ENCODE peak calls at places on chromosomes 16 and 17, in eight cellular contexts. F is CD4-positive, alpha-beta memory T cell; Z is astrocyte of the spinal cord; Q is upper lobe of right lung; G is OCI-LY7; P is Panc1; S is aorta; A is fibroblast of lung. V is an unnamed sample.
A peak's percentile ranks its signal among the peaks of the same experiment; 100 is the strongest.

GRCh38 chr17:45948881-45949624 is 50.0 kb upstream of the STH start:
- DNase-seq in G (peak; percentile 52), Z (peak; percentile 56), P (no peak), S (peak; percentile 94), A (peak; percentile 61), Q (peak; percentile 89), F (peak; percentile 28), V (peak; percentile 4)

GRCh38 chr17:34709108-34709779 is 129.9 kb downstream of the TMEM132E start:
- DNase-seq in P (no peak), Q (no peak), G (no peak), F (no peak), A (no peak), Z (no peak), S (no peak), V (no peak)

GRCh38 chr17:61456688-61457225 is 4.5 kb downstream of the TBX4 start:
- DNase-seq in Q (peak; percentile 62), F (no peak), S (peak; percentile 68), P (no peak), G (no peak), Z (no peak), A (no peak), V (no peak)

GRCh38 chr17:66715745-66716156 is 119.2 kb upstream of the CACNG5 start:
- DNase-seq in F (peak; percentile 30), Q (no peak), A (peak; percentile 61), G (peak; percentile 81), Z (peak; percentile 74), S (no peak), P (no peak), V (peak; percentile 23)

GRCh38 chr17:80720624-80721577 is 176.3 kb downstream of the RPTOR start:
- DNase-seq in P (peak; percentile 20), G (peak; percentile 91), S (no peak), A (peak; percentile 75), Z (peak; percentile 73), Q (no peak), F (peak; percentile 51), V (no peak)

GRCh38 chr16:12646490-12647274 is 157.0 kb downstream of the CPPED1 start:
- DNase-seq in S (no peak), P (no peak), G (no peak), Z (no peak), F (peak; percentile 12), A (peak; percentile 10), Q (no peak), V (no peak)

GRCh38 chr16:50669741-50670140 is 11.4 kb downstream of the SNX20 start:
- DNase-seq in A (no peak), Z (no peak), S (peak; percentile 60), F (no peak), G (no peak), P (no peak), Q (no peak), V (no peak)

GRCh38 chr17:17420035-17420434 is 56.8 kb upstream of the MED9 start:
- DNase-seq in P (no peak), F (no peak), Q (peak; percentile 61), S (no peak), Z (no peak), G (no peak), A (no peak), V (no peak)

GRCh38 chr16:12089492-12090161 is 113.1 kb downstream of the SNX29 start:
- DNase-seq in Z (peak; percentile 46), Q (peak; percentile 78), F (no peak), S (peak; percentile 81), G (peak; percentile 63), A (peak; percentile 74), P (no peak), V (peak; percentile 30)

GRCh38 chr17:48610282-48611211 is at the start of gene HOXB7:
- DNase-seq in G (peak; percentile 79), Z (peak; percentile 80), Q (peak; percentile 80), A (no peak), S (peak; percentile 94), F (no peak), P (no peak), V (no peak)

GRCh38 chr17:42311240-42312034 is 23.1 kb downstream of the STAT5A start:
- DNase-seq in Z (peak; percentile 68), F (no peak), G (no peak), S (peak; percentile 91), Q (peak; percentile 93), P (no peak), A (peak; percentile 72), V (peak; percentile 86)

GRCh38 chr17:45414997-45415881 is 17.4 kb downstream of the ARHGAP27 start:
- DNase-seq in Z (no peak), A (no peak), G (no peak), F (no peak), S (no peak), P (no peak), Q (no peak), V (no peak)

GRCh38 chr17:63698886-63699637 is 863 bp downstream of the LIMD2 start:
- DNase-seq in A (peak; percentile 47), Z (peak; percentile 61), P (no peak), S (no peak), F (peak; percentile 93), Q (peak; percentile 84), G (peak; percentile 95), V (no peak)

GRCh38 chr17:37558299-37558698 is 50.9 kb downstream of the SYNRG start:
- DNase-seq in A (no peak), G (no peak), Q (no peak), F (no peak), Z (no peak), P (no peak), S (no peak), V (no peak)

GRCh38 chr17:55435408-55435807 is 13.8 kb upstream of the MMD start:
- DNase-seq in P (no peak), Z (no peak), S (no peak), F (no peak), Q (no peak), A (no peak), G (no peak), V (no peak)

GRCh38 chr16:53068423-53068833 is 13.6 kb downstream of the CHD9 start:
- DNase-seq in S (no peak), Z (no peak), G (peak; percentile 71), A (no peak), P (no peak), F (no peak), Q (no peak), V (no peak)

GRCh38 chr16:19705843-19706242 is 12.2 kb downstream of the KNOP1 start:
- DNase-seq in F (no peak), A (no peak), P (no peak), S (no peak), G (no peak), Z (no peak), Q (no peak), V (no peak)

GRCh38 chr16:19707699-19708497 is 10.1 kb downstream of the KNOP1 start:
- DNase-seq in Z (no peak), S (peak; percentile 52), G (no peak), Q (peak; percentile 51), A (no peak), P (no peak), F (no peak), V (no peak)

GRCh38 chr16:19705131-19705501 is 12.9 kb downstream of the KNOP1 start:
- DNase-seq in G (no peak), S (peak; percentile 51), Z (no peak), Q (no peak), P (no peak), F (no peak), A (no peak), V (no peak)

GRCh38 chr16:19708498-19709205 is 9.4 kb downstream of the KNOP1 start:
- DNase-seq in F (no peak), A (no peak), G (no peak), S (peak; percentile 39), Q (no peak), P (no peak), Z (no peak), V (no peak)

GRCh38 chr16:19706846-19707245 is 11.2 kb downstream of the KNOP1 start:
- DNase-seq in Q (peak; percentile 40), Z (no peak), F (no peak), S (peak; percentile 67), A (no peak), G (no peak), P (no peak), V (no peak)
- H3K4me3 ChIP-seq in Q (no peak overlapping the region), Z (no peak overlapping the region), F (no peak overlapping the region), S (no peak overlapping the region), A (no peak overlapping the region), G (no peak overlapping the region), P (no peak overlapping the region), V (no peak overlapping the region)

DNA sequence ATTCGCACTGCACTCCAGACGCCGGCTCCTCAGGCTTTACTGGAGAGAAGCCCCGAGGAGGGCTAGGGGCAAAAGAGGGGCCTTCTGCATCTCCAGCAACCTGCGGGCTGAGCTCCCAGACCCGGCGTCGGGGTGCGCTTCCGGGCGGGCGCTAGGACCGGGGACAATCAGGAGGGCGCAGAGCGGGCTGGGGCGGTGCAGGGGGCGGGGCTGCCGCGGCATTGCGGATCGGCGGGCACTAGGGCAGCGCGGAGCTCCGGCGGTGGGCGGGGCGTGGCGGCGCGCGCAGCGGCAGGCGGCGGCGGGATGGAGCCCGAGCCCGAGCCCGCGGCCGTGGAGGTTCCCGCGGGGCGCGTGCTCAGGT is at the start of gene TSEN54:
- DNase-seq in F (peak; percentile 92), Z (peak; percentile 90), S (peak; percentile 99), P (peak; percentile 30), Q (peak; percentile 98), A (peak; percentile 81), G (peak; percentile 96), V (peak; percentile 56)
- H3K4me3 ChIP-seq in F (peak within 1 kb of the TSS; percentile 74), Z (peak within 1 kb of the TSS; percentile 72), S (peak within 1 kb of the TSS; percentile 77), P (peak within 1 kb of the TSS; percentile 82), Q (peak within 1 kb of the TSS; percentile 87), A (peak within 1 kb of the TSS; percentile 78), G (peak within 1 kb of the TSS; percentile 91), V (peak within 1 kb of the TSS; percentile 75)

GRCh38 chr17:7927596-7927995 is 2.1 kb downstream of the KCNAB3 start:
- DNase-seq in F (no peak), S (no peak), P (no peak), Q (no peak), A (no peak), G (no peak), Z (no peak), V (no peak)

GRCh38 chr17:7932483-7932891 is 481 bp downstream of the CNTROB start:
- DNase-seq in G (peak; percentile 49), F (no peak), A (peak; percentile 29), Z (peak; percentile 35), P (no peak), Q (no peak), S (no peak), V (no peak)

GRCh38 chr17:7930841-7931631 is 710 bp downstream of the TRAPPC1 start:
- DNase-seq in P (no peak), A (no peak), Q (no peak), G (no peak), F (no peak), S (no peak), Z (peak; percentile 17), V (no peak)

GRCh38 chr17:7931709-7932482 is at the start of the genes CNTROB and TRAPPC1:
- DNase-seq in G (peak; percentile 99), Q (peak; percentile 100), A (peak; percentile 98), P (peak; percentile 96), S (peak; percentile 100), Z (peak; percentile 100), F (peak; percentile 99), V (peak; percentile 97)

GRCh38 chr17:7929158-7930029 is at the start of gene KCNAB3:
- DNase-seq in Q (no peak), G (no peak), P (no peak), S (no peak), Z (peak; percentile 74), F (peak; percentile 61), A (peak; percentile 77), V (no peak)
- H3K4me3 ChIP-seq in Q (no peak within 1 kb of the TSS), G (peak within 1 kb of the TSS; percentile 99), P (no peak within 1 kb of the TSS), S (no peak within 1 kb of the TSS), Z (peak within 1 kb of the TSS; percentile 49), F (no peak within 1 kb of the TSS), A (peak within 1 kb of the TSS; percentile 28), V (peak within 1 kb of the TSS; percentile 63)

GRCh38 chr16:75108792-75109731 is 7.5 kb downstream of the LDHD start:
- DNase-seq in Q (peak; percentile 95), Z (peak; percentile 94), G (peak; percentile 68), F (peak; percentile 62), S (peak; percentile 96), A (peak; percentile 94), P (no peak), V (peak; percentile 79)
- H3K4me3 ChIP-seq in Q (no peak overlapping the region), Z (no peak overlapping the region), G (peak overlapping the region; percentile 53), F (peak overlapping the region; percentile 2), S (no peak overlapping the region), A (no peak overlapping the region), P (no peak overlapping the region), V (no peak overlapping the region)